ENCODE peak calls at places on chromosome 21, in eight cellular contexts. One of them, this sample, is unnamed.

GRCh38 chr21:44062380-44062779 is 44.8 kb upstream of the PWP2 start:
- DNase-seq in ACHN: no peak
- DNase-seq in activated CD8-positive, alpha-beta memory T cell treated with anti-CD3 and anti-CD28 coated beads for 1 hour: no peak
- DNase-seq in fibroblast of the aortic adventitia: no peak
- DNase-seq in HTR-8/SVneo: no peak
- DNase-seq in type B pancreatic cell: no peak
- DNase-seq in AG08396: no peak
- DNase-seq in HS-5: no peak
- DNase-seq in this sample: no peak

GRCh38 chr21:37047079-37047478 is 25.8 kb downstream of the PIGP start:
- DNase-seq in ACHN: no peak
- DNase-seq in activated CD8-positive, alpha-beta memory T cell treated with anti-CD3 and anti-CD28 coated beads for 1 hour: no peak
- DNase-seq in fibroblast of the aortic adventitia: no peak
- DNase-seq in HTR-8/SVneo: no peak
- DNase-seq in type B pancreatic cell: no peak
- DNase-seq in AG08396: no peak
- DNase-seq in HS-5: no peak
- DNase-seq in this sample: no peak

GRCh38 chr21:39119696-39120290 is 63.5 kb downstream of the PSMG1 start:
- DNase-seq in ACHN: no peak
- DNase-seq in activated CD8-positive, alpha-beta memory T cell treated with anti-CD3 and anti-CD28 coated beads for 1 hour: no peak
- DNase-seq in fibroblast of the aortic adventitia: no peak
- DNase-seq in HTR-8/SVneo: no peak
- DNase-seq in type B pancreatic cell: no peak
- DNase-seq in AG08396: no peak
- DNase-seq in HS-5: no peak
- DNase-seq in this sample: no peak

GRCh38 chr21:15004721-15005370 is 60.0 kb downstream of the NRIP1 start:
- DNase-seq in ACHN: no peak
- DNase-seq in activated CD8-positive, alpha-beta memory T cell treated with anti-CD3 and anti-CD28 coated beads for 1 hour: no peak
- DNase-seq in fibroblast of the aortic adventitia: peak
- DNase-seq in HTR-8/SVneo: no peak
- DNase-seq in type B pancreatic cell: no peak
- DNase-seq in AG08396: no peak
- DNase-seq in HS-5: no peak
- DNase-seq in this sample: no peak

GRCh38 chr21:15592271-15592860 is 137.4 kb upstream of the USP25 start:
- DNase-seq in ACHN: peak
- DNase-seq in activated CD8-positive, alpha-beta memory T cell treated with anti-CD3 and anti-CD28 coated beads for 1 hour: no peak
- DNase-seq in fibroblast of the aortic adventitia: peak
- DNase-seq in HTR-8/SVneo: peak
- DNase-seq in type B pancreatic cell: no peak
- DNase-seq in AG08396: peak
- DNase-seq in HS-5: peak
- DNase-seq in this sample: peak

GRCh38 chr21:20207335-20207734 is 790.9 kb upstream of the NCAM2 start:
- DNase-seq in ACHN: no peak
- DNase-seq in activated CD8-positive, alpha-beta memory T cell treated with anti-CD3 and anti-CD28 coated beads for 1 hour: no peak
- DNase-seq in fibroblast of the aortic adventitia: no peak
- DNase-seq in HTR-8/SVneo: no peak
- DNase-seq in type B pancreatic cell: no peak
- DNase-seq in AG08396: no peak
- DNase-seq in HS-5: no peak
- DNase-seq in this sample: no peak

GRCh38 chr21:29640233-29640554 is 299.6 kb downstream of the GRIK1 start:
- DNase-seq in ACHN: no peak
- DNase-seq in activated CD8-positive, alpha-beta memory T cell treated with anti-CD3 and anti-CD28 coated beads for 1 hour: no peak
- DNase-seq in fibroblast of the aortic adventitia: no peak
- DNase-seq in HTR-8/SVneo: no peak
- DNase-seq in type B pancreatic cell: no peak
- DNase-seq in AG08396: no peak
- DNase-seq in HS-5: no peak
- DNase-seq in this sample: peak

GRCh38 chr21:46065215-46065992 is 32.5 kb upstream of the COL6A2 start:
- DNase-seq in ACHN: no peak
- DNase-seq in activated CD8-positive, alpha-beta memory T cell treated with anti-CD3 and anti-CD28 coated beads for 1 hour: no peak
- DNase-seq in fibroblast of the aortic adventitia: peak
- DNase-seq in HTR-8/SVneo: no peak
- DNase-seq in type B pancreatic cell: peak
- DNase-seq in AG08396: peak
- DNase-seq in HS-5: no peak
- DNase-seq in this sample: no peak

GRCh38 chr21:25885880-25886279 is 151.1 kb downstream of the GABPA start:
- DNase-seq in ACHN: no peak
- DNase-seq in activated CD8-positive, alpha-beta memory T cell treated with anti-CD3 and anti-CD28 coated beads for 1 hour: no peak
- DNase-seq in fibroblast of the aortic adventitia: peak
- DNase-seq in HTR-8/SVneo: no peak
- DNase-seq in type B pancreatic cell: no peak
- DNase-seq in AG08396: no peak
- DNase-seq in HS-5: no peak
- DNase-seq in this sample: no peak

GRCh38 chr21:32819702-32820101 is 48.1 kb upstream of the PAXBP1 start:
- DNase-seq in ACHN: no peak
- DNase-seq in activated CD8-positive, alpha-beta memory T cell treated with anti-CD3 and anti-CD28 coated beads for 1 hour: no peak
- DNase-seq in fibroblast of the aortic adventitia: peak
- DNase-seq in HTR-8/SVneo: no peak
- DNase-seq in type B pancreatic cell: no peak
- DNase-seq in AG08396: peak
- DNase-seq in HS-5: peak
- DNase-seq in this sample: peak

GRCh38 chr21:46229133-46229922 is 754 bp upstream of the LSS start:
- DNase-seq in ACHN: peak
- DNase-seq in activated CD8-positive, alpha-beta memory T cell treated with anti-CD3 and anti-CD28 coated beads for 1 hour: no peak
- DNase-seq in fibroblast of the aortic adventitia: no peak
- DNase-seq in HTR-8/SVneo: peak
- DNase-seq in type B pancreatic cell: peak
- DNase-seq in AG08396: peak
- DNase-seq in HS-5: no peak
- DNase-seq in this sample: no peak

GRCh38 chr21:45151484-45152115 is 77.2 kb downstream of the ADARB1 start:
- DNase-seq in ACHN: no peak
- DNase-seq in activated CD8-positive, alpha-beta memory T cell treated with anti-CD3 and anti-CD28 coated beads for 1 hour: no peak
- DNase-seq in fibroblast of the aortic adventitia: no peak
- DNase-seq in HTR-8/SVneo: no peak
- DNase-seq in type B pancreatic cell: no peak
- DNase-seq in AG08396: no peak
- DNase-seq in HS-5: no peak
- DNase-seq in this sample: no peak

GRCh38 chr21:32708069-32708468 is 19.7 kb downstream of the SYNJ1 start:
- DNase-seq in ACHN: no peak
- DNase-seq in activated CD8-positive, alpha-beta memory T cell treated with anti-CD3 and anti-CD28 coated beads for 1 hour: no peak
- DNase-seq in fibroblast of the aortic adventitia: no peak
- DNase-seq in HTR-8/SVneo: no peak
- DNase-seq in type B pancreatic cell: no peak
- DNase-seq in AG08396: no peak
- DNase-seq in HS-5: no peak
- DNase-seq in this sample: no peak

GRCh38 chr21:42466700-42467612 is 29.1 kb downstream of the RSPH1 start:
- DNase-seq in ACHN: peak
- DNase-seq in activated CD8-positive, alpha-beta memory T cell treated with anti-CD3 and anti-CD28 coated beads for 1 hour: no peak
- DNase-seq in fibroblast of the aortic adventitia: peak
- DNase-seq in HTR-8/SVneo: peak
- DNase-seq in type B pancreatic cell: no peak
- DNase-seq in AG08396: peak
- DNase-seq in HS-5: no peak
- DNase-seq in this sample: peak

GRCh38 chr21:34810786-34811185 is 142.0 kb downstream of the CLIC6 start:
- DNase-seq in ACHN: no peak
- DNase-seq in activated CD8-positive, alpha-beta memory T cell treated with anti-CD3 and anti-CD28 coated beads for 1 hour: no peak
- DNase-seq in fibroblast of the aortic adventitia: no peak
- DNase-seq in HTR-8/SVneo: no peak
- DNase-seq in type B pancreatic cell: no peak
- DNase-seq in AG08396: no peak
- DNase-seq in HS-5: no peak
- DNase-seq in this sample: no peak

GRCh38 chr21:42515708-42516502 is 2.3 kb downstream of the SLC37A1 start:
- DNase-seq in ACHN: peak
- DNase-seq in activated CD8-positive, alpha-beta memory T cell treated with anti-CD3 and anti-CD28 coated beads for 1 hour: no peak
- DNase-seq in fibroblast of the aortic adventitia: no peak
- DNase-seq in HTR-8/SVneo: no peak
- DNase-seq in type B pancreatic cell: no peak
- DNase-seq in AG08396: no peak
- DNase-seq in HS-5: no peak
- DNase-seq in this sample: no peak

GRCh38 chr21:37087188-37087587 is 14.1 kb downstream of the TTC3 start:
- DNase-seq in ACHN: peak
- DNase-seq in activated CD8-positive, alpha-beta memory T cell treated with anti-CD3 and anti-CD28 coated beads for 1 hour: no peak
- DNase-seq in fibroblast of the aortic adventitia: peak
- DNase-seq in HTR-8/SVneo: peak
- DNase-seq in type B pancreatic cell: no peak
- DNase-seq in AG08396: peak
- DNase-seq in HS-5: peak
- DNase-seq in this sample: peak

GRCh38 chr21:42746593-42747266 is 93.3 kb downstream of the PDE9A start:
- DNase-seq in ACHN: no peak
- DNase-seq in activated CD8-positive, alpha-beta memory T cell treated with anti-CD3 and anti-CD28 coated beads for 1 hour: peak
- DNase-seq in fibroblast of the aortic adventitia: no peak
- DNase-seq in HTR-8/SVneo: no peak
- DNase-seq in type B pancreatic cell: no peak
- DNase-seq in AG08396: no peak
- DNase-seq in HS-5: no peak
- DNase-seq in this sample: no peak

GRCh38 chr21:30839304-30839703 is 9.7 kb upstream of the KRTAP7-1 start:
- DNase-seq in ACHN: peak
- DNase-seq in activated CD8-positive, alpha-beta memory T cell treated with anti-CD3 and anti-CD28 coated beads for 1 hour: no peak
- DNase-seq in fibroblast of the aortic adventitia: no peak
- DNase-seq in HTR-8/SVneo: peak
- DNase-seq in type B pancreatic cell: no peak
- DNase-seq in AG08396: peak
- DNase-seq in HS-5: peak
- DNase-seq in this sample: peak

GRCh38 chr21:41228492-41228891 is 60.5 kb downstream of the BACE2 start:
- DNase-seq in ACHN: no peak
- DNase-seq in activated CD8-positive, alpha-beta memory T cell treated with anti-CD3 and anti-CD28 coated beads for 1 hour: no peak
- DNase-seq in fibroblast of the aortic adventitia: no peak
- DNase-seq in HTR-8/SVneo: no peak
- DNase-seq in type B pancreatic cell: no peak
- DNase-seq in AG08396: no peak
- DNase-seq in HS-5: no peak
- DNase-seq in this sample: no peak

GRCh38 chr21:27425574-27425973 is 458.7 kb upstream of the ADAMTS5 start:
- DNase-seq in ACHN: no peak
- DNase-seq in activated CD8-positive, alpha-beta memory T cell treated with anti-CD3 and anti-CD28 coated beads for 1 hour: no peak
- DNase-seq in fibroblast of the aortic adventitia: peak
- DNase-seq in HTR-8/SVneo: peak
- DNase-seq in type B pancreatic cell: no peak
- DNase-seq in AG08396: no peak
- DNase-seq in HS-5: peak
- DNase-seq in this sample: peak

GRCh38 chr21:25330266-25330665 is 277.0 kb downstream of the MRPL39 start:
- DNase-seq in ACHN: no peak
- DNase-seq in activated CD8-positive, alpha-beta memory T cell treated with anti-CD3 and anti-CD28 coated beads for 1 hour: no peak
- DNase-seq in fibroblast of the aortic adventitia: no peak
- DNase-seq in HTR-8/SVneo: no peak
- DNase-seq in type B pancreatic cell: no peak
- DNase-seq in AG08396: no peak
- DNase-seq in HS-5: no peak
- DNase-seq in this sample: peak

GRCh38 chr21:35573472-35574389 is 486.6 kb downstream of the SETD4 start:
- DNase-seq in ACHN: no peak
- DNase-seq in activated CD8-positive, alpha-beta memory T cell treated with anti-CD3 and anti-CD28 coated beads for 1 hour: no peak
- DNase-seq in fibroblast of the aortic adventitia: peak
- DNase-seq in HTR-8/SVneo: no peak
- DNase-seq in type B pancreatic cell: no peak
- DNase-seq in AG08396: no peak
- DNase-seq in HS-5: no peak
- DNase-seq in this sample: peak

GRCh38 chr21:44965251-44966022 is 25.6 kb downstream of the SLX9 start:
- DNase-seq in ACHN: no peak
- DNase-seq in activated CD8-positive, alpha-beta memory T cell treated with anti-CD3 and anti-CD28 coated beads for 1 hour: no peak
- DNase-seq in fibroblast of the aortic adventitia: no peak
- DNase-seq in HTR-8/SVneo: peak
- DNase-seq in type B pancreatic cell: no peak
- DNase-seq in AG08396: no peak
- DNase-seq in HS-5: no peak
- DNase-seq in this sample: no peak

GRCh38 chr21:29182674-29183073 is 52.2 kb downstream of the MAP3K7CL start:
- DNase-seq in ACHN: peak
- DNase-seq in activated CD8-positive, alpha-beta memory T cell treated with anti-CD3 and anti-CD28 coated beads for 1 hour: no peak
- DNase-seq in fibroblast of the aortic adventitia: no peak
- DNase-seq in HTR-8/SVneo: no peak
- DNase-seq in type B pancreatic cell: no peak
- DNase-seq in AG08396: no peak
- DNase-seq in HS-5: no peak
- DNase-seq in this sample: no peak

GRCh38 chr21:31072486-31072885 is 34.2 kb upstream of the KRTAP19-8 start:
- DNase-seq in ACHN: no peak
- DNase-seq in activated CD8-positive, alpha-beta memory T cell treated with anti-CD3 and anti-CD28 coated beads for 1 hour: no peak
- DNase-seq in fibroblast of the aortic adventitia: no peak
- DNase-seq in HTR-8/SVneo: no peak
- DNase-seq in type B pancreatic cell: no peak
- DNase-seq in AG08396: no peak
- DNase-seq in HS-5: no peak
- DNase-seq in this sample: no peak

GRCh38 chr21:31888936-31889371 is 16.1 kb downstream of the HUNK start:
- DNase-seq in ACHN: peak
- DNase-seq in activated CD8-positive, alpha-beta memory T cell treated with anti-CD3 and anti-CD28 coated beads for 1 hour: no peak
- DNase-seq in fibroblast of the aortic adventitia: no peak
- DNase-seq in HTR-8/SVneo: no peak
- DNase-seq in type B pancreatic cell: no peak
- DNase-seq in AG08396: no peak
- DNase-seq in HS-5: no peak
- DNase-seq in this sample: no peak

GRCh38 chr21:39004776-39005605 is 178.3 kb downstream of the PSMG1 start:
- DNase-seq in ACHN: no peak
- DNase-seq in activated CD8-positive, alpha-beta memory T cell treated with anti-CD3 and anti-CD28 coated beads for 1 hour: no peak
- DNase-seq in fibroblast of the aortic adventitia: peak
- DNase-seq in HTR-8/SVneo: no peak
- DNase-seq in type B pancreatic cell: no peak
- DNase-seq in AG08396: peak
- DNase-seq in HS-5: no peak
- DNase-seq in this sample: peak

GRCh38 chr21:34243562-34243961 is 120.2 kb upstream of the KCNE2 start:
- DNase-seq in ACHN: peak
- DNase-seq in activated CD8-positive, alpha-beta memory T cell treated with anti-CD3 and anti-CD28 coated beads for 1 hour: no peak
- DNase-seq in fibroblast of the aortic adventitia: peak
- DNase-seq in HTR-8/SVneo: peak
- DNase-seq in type B pancreatic cell: no peak
- DNase-seq in AG08396: no peak
- DNase-seq in HS-5: no peak
- DNase-seq in this sample: peak

GRCh38 chr21:33643658-33644311 is 1.5 kb downstream of the ITSN1 start:
- DNase-seq in ACHN: peak
- DNase-seq in activated CD8-positive, alpha-beta memory T cell treated with anti-CD3 and anti-CD28 coated beads for 1 hour: no peak
- DNase-seq in fibroblast of the aortic adventitia: no peak
- DNase-seq in HTR-8/SVneo: peak
- DNase-seq in type B pancreatic cell: no peak
- DNase-seq in AG08396: peak
- DNase-seq in HS-5: no peak
- DNase-seq in this sample: peak

GRCh38 chr21:28669978-28670377 is 322.7 kb downstream of the LTN1 start:
- DNase-seq in ACHN: no peak
- DNase-seq in activated CD8-positive, alpha-beta memory T cell treated with anti-CD3 and anti-CD28 coated beads for 1 hour: no peak
- DNase-seq in fibroblast of the aortic adventitia: no peak
- DNase-seq in HTR-8/SVneo: no peak
- DNase-seq in type B pancreatic cell: no peak
- DNase-seq in AG08396: no peak
- DNase-seq in HS-5: no peak
- DNase-seq in this sample: no peak

GRCh38 chr21:45266518-45267389 is 20.9 kb downstream of the POFUT2 start:
- DNase-seq in ACHN: no peak
- DNase-seq in activated CD8-positive, alpha-beta memory T cell treated with anti-CD3 and anti-CD28 coated beads for 1 hour: no peak
- DNase-seq in fibroblast of the aortic adventitia: no peak
- DNase-seq in HTR-8/SVneo: no peak
- DNase-seq in type B pancreatic cell: peak
- DNase-seq in AG08396: no peak
- DNase-seq in HS-5: no peak
- DNase-seq in this sample: no peak

GRCh38 chr21:45644041-45644906 is 749 bp downstream of the PCBP3 start:
- DNase-seq in ACHN: no peak
- DNase-seq in activated CD8-positive, alpha-beta memory T cell treated with anti-CD3 and anti-CD28 coated beads for 1 hour: no peak
- DNase-seq in fibroblast of the aortic adventitia: no peak
- DNase-seq in HTR-8/SVneo: no peak
- DNase-seq in type B pancreatic cell: no peak
- DNase-seq in AG08396: no peak
- DNase-seq in HS-5: no peak
- DNase-seq in this sample: peak

GRCh38 chr21:37710555-37711293 is 205.5 kb downstream of the KCNJ6 start:
- DNase-seq in ACHN: no peak
- DNase-seq in activated CD8-positive, alpha-beta memory T cell treated with anti-CD3 and anti-CD28 coated beads for 1 hour: no peak
- DNase-seq in fibroblast of the aortic adventitia: no peak
- DNase-seq in HTR-8/SVneo: peak
- DNase-seq in type B pancreatic cell: no peak
- DNase-seq in AG08396: no peak
- DNase-seq in HS-5: no peak
- DNase-seq in this sample: peak